ENCODE peak calls at places on chromosomes 13 and 19, in six cellular contexts. M is esophagus squamous epithelium, Z is heart right ventricle, S is body of pancreas, O is cardiac muscle cell, B is ascending aorta. F is an unnamed sample. For H3K4me1, the result is how much of the 10 kb centered on the place peaks cover.

GRCh38 chr13:24274452-24274971 is 34.9 kb upstream of the C1QTNF9 start:
- DNase-seq in M (no peak), Z (peak), S (no peak), O (peak), B (no peak), F (no peak)

GRCh38 chr19:33300016-33300981 is 2.0 kb downstream of the CEBPA start:
- DNase-seq in M (no peak), Z (peak), S (no peak), O (peak), B (peak), F (no peak)

GRCh38 chr13:95248953-95249352 is 52.3 kb downstream of the ABCC4 start:
- DNase-seq in M (no peak), Z (no peak), S (no peak), O (no peak), B (no peak), F (no peak)

GRCh38 chr13:40477623-40478608 is 188.5 kb downstream of the FOXO1 start:
- DNase-seq in M (no peak), Z (peak), S (peak), O (peak), B (peak), F (no peak)

GRCh38 chr19:51798127-51798526 is 3.2 kb downstream of the FPR3 start:
- DNase-seq in M (no peak), Z (no peak), S (no peak), O (no peak), B (no peak), F (no peak)

GRCh38 chr19:47725759-47726401 is 12.7 kb downstream of the EHD2 start:
- DNase-seq in M (no peak), Z (no peak), S (no peak), O (no peak), B (no peak), F (peak)

GRCh38 chr13:23428183-23428528 is 5.3 kb downstream of the SACS start:
- DNase-seq in M (no peak), Z (no peak), S (no peak), O (peak), B (no peak), F (no peak)

GRCh38 chr13:41054919-41055619 is 6.2 kb upstream of the WBP4 start:
- DNase-seq in M (no peak), Z (no peak), S (no peak), O (no peak), B (no peak), F (no peak)

GRCh38 chr13:31891472-31891871 is 140.1 kb upstream of the FRY start:
- DNase-seq in M (no peak), Z (no peak), S (peak), O (no peak), B (no peak), F (no peak)

GRCh38 chr19:17751912-17752273 is 616 bp downstream of the FCHO1 start:
- DNase-seq in M (no peak), Z (no peak), S (no peak), O (no peak), B (no peak), F (no peak)

GRCh38 chr19:17749912-17750317 is 1.4 kb upstream of the FCHO1 start:
- DNase-seq in M (no peak), Z (no peak), S (no peak), O (no peak), B (no peak), F (no peak)

GRCh38 chr19:17748884-17749638 is 2.2 kb upstream of the FCHO1 start:
- DNase-seq in M (no peak), Z (no peak), S (no peak), O (no peak), B (no peak), F (no peak)

GRCh38 chr19:17752865-17753639 is 1.8 kb downstream of the FCHO1 start:
- DNase-seq in M (no peak), Z (no peak), S (no peak), O (no peak), B (no peak), F (no peak)

GRCh38 chr19:17751103-17751911 is at the start of gene FCHO1:
- DNase-seq in M (peak), Z (peak), S (peak), O (no peak), B (peak), F (no peak)
- H3K4me1 ChIP-seq in M (under half), Z (under half), S (under half), O (under half), B (under half), F (under half)

GRCh38 chr19:45090034-45090433 is 2.9 kb upstream of the PPP1R37 start:
- DNase-seq in M (no peak), Z (no peak), S (no peak), O (no peak), B (no peak), F (no peak)
- H3K4me1 ChIP-seq in M (half or more), Z (under half), S (under half), O (under half), B (under half), F (under half)

GRCh38 chr19:15397782-15398181 is 18.2 kb upstream of the AKAP8 start:
- DNase-seq in M (no peak), Z (no peak), S (no peak), O (no peak), B (no peak), F (no peak)

GRCh38 chr19:15397236-15397635 is 17.6 kb upstream of the AKAP8 start:
- DNase-seq in M (no peak), Z (no peak), S (no peak), O (no peak), B (no peak), F (no peak)

GRCh38 chr19:15394426-15394825 is 14.8 kb upstream of the AKAP8 start:
- DNase-seq in M (no peak), Z (no peak), S (no peak), O (no peak), B (no peak), F (no peak)

GRCh38 chr19:15398501-15399233 is 19.1 kb upstream of the AKAP8 start:
- DNase-seq in M (no peak), Z (no peak), S (no peak), O (no peak), B (no peak), F (no peak)

DNA sequence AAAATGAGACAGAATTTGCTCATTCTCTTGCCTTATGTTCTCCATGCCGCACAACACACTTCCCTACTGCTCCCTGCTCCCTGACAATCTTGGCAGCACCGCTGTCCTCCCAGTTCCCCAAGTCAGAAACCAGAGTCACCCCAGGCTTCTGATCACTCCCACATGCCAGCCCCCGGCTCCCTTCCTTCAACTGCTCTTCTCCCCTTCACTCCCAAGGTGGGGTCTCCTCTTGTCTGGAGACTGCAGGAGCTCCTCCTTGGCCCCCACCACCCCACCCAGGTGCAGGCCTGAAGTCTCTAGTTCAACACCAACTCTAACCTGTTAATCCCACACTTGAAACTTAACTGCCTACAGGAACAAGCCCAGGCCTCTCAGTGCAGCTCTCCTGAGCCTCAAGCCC is 16.8 kb upstream of the AKAP8 start:
- DNase-seq in M (no peak), Z (no peak), S (no peak), O (no peak), B (no peak), F (no peak)
- H3K4me1 ChIP-seq in M (under half), Z (under half), S (under half), O (under half), B (under half), F (under half)

GRCh38 chr13:33275916-33276315 is 9.6 kb downstream of the STARD13 start:
- DNase-seq in M (no peak), Z (no peak), S (no peak), O (peak), B (no peak), F (no peak)
- H3K4me1 ChIP-seq in M (half or more), Z (half or more), S (half or more), O (under half), B (under half), F (under half)

GRCh38 chr13:99361197-99361596 is 54.0 kb upstream of the GPR183 start:
- DNase-seq in M (no peak), Z (no peak), S (no peak), O (no peak), B (no peak), F (no peak)
- H3K4me1 ChIP-seq in M (under half), Z (under half), S (under half), O (under half), B (under half), F (under half)

GRCh38 chr13:114320065-114320464 is 5.8 kb downstream of the CHAMP1 start:
- DNase-seq in M (no peak), Z (no peak), S (no peak), O (no peak), B (no peak), F (no peak)
- H3K4me1 ChIP-seq in M (half or more), Z (under half), S (under half), O (under half), B (under half), F (under half)

GRCh38 chr13:57629821-57630235 is 1.7 kb upstream of the PCDH17 start:
- DNase-seq in M (no peak), Z (peak), S (peak), O (peak), B (peak), F (peak)
- H3K4me1 ChIP-seq in M (half or more), Z (under half), S (under half), O (under half), B (under half), F (under half)

DNA sequence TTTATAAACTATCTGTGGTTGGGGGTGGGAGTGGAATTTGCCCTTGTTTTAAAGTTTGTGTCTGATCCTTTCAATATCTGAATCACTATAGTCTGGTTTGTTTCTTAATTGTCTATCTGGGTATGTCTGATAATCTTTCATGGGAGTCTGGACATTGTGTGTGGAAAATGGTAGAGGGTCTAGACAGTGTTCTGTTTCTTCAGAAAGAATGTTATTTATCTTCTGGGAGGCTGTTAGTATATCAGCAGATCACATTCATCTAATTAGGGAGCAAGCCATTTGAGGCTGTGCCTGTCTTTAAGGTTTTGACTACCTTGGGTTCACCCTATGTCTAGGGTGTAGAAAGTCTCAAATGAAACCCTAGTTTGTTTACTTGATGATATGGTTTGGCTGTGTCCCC is 110.5 kb downstream of the NDFIP2 start:
- DNase-seq in M (no peak), Z (no peak), S (no peak), O (no peak), B (no peak), F (no peak)
- H3K4me1 ChIP-seq in M (under half), Z (under half), S (under half), O (under half), B (under half), F (under half)

DNA sequence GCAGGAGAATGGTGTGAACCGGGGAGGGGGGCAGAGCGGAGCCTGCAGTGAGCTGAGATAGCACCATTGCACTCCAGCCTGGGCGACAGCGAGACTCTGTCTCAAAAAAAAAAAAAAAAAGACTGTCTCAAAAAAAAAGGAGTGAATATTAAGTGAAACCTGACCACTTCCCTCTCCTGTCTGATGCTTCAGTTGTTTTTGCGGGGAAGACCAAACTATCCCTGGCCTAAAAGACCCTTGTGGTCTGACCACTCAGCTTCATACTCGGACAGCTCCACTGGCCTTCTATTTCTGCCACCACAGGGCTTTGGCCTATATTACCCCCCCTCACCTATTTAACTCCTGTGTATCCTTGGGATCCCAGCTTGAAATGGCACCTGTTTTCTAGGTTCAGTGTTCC is 2.3 kb downstream of the CLASRP start:
- DNase-seq in M (no peak), Z (no peak), S (no peak), O (no peak), B (no peak), F (no peak)
- H3K4me1 ChIP-seq in M (half or more), Z (under half), S (under half), O (under half), B (under half), F (under half)

GRCh38 chr13:27565818-27566217 is 54.5 kb downstream of the LNX2 start:
- DNase-seq in M (no peak), Z (no peak), S (no peak), O (no peak), B (no peak), F (no peak)
- H3K4me1 ChIP-seq in M (under half), Z (under half), S (under half), O (under half), B (under half), F (under half)